ENCODE peak calls at places on chromosomes 12 and 14, in four cellular contexts. N, H, A and Y are unnamed samples.

GRCh38 chr12:4176168-4176567 is 97.4 kb upstream of the CCND2 start:
- DNase-seq in N (no peak), H (no peak), A (no peak), Y (no peak)

GRCh38 chr14:89630096-89630829 is 213.2 kb upstream of the FOXN3 start:
- DNase-seq in N (no peak), H (no peak), A (no peak), Y (no peak)

GRCh38 chr14:92659765-92660561 is 88.5 kb downstream of the LGMN start:
- DNase-seq in N (no peak), H (peak; percentile 81), A (no peak), Y (no peak)

GRCh38 chr14:93743270-93744060 is 44.8 kb downstream of the PRIMA1 start:
- DNase-seq in N (no peak), H (no peak), A (no peak), Y (no peak)

GRCh38 chr14:67461341-67461985 is 27.1 kb downstream of the TMEM229B start:
- DNase-seq in N (no peak), H (peak; percentile 86), A (no peak), Y (no peak)

GRCh38 chr12:62934799-62935674 is at the start of gene PPM1H:
- DNase-seq in N (no peak), H (peak; percentile 27), A (no peak), Y (no peak)

GRCh38 chr14:100654814-100655795 is 67.9 kb upstream of the BEGAIN start:
- DNase-seq in N (no peak), H (peak; percentile 18), A (no peak), Y (no peak)

GRCh38 chr12:93572712-93573551 is 457 bp downstream of the SOCS2 start:
- DNase-seq in N (no peak), H (peak; percentile 41), A (no peak), Y (no peak)

GRCh38 chr14:88002421-88002820 is 2.5 kb upstream of the GPR65 start:
- DNase-seq in N (no peak), H (no peak), A (no peak), Y (no peak)

GRCh38 chr14:61577506-61577931 is 117.8 kb upstream of the HIF1A start:
- DNase-seq in N (no peak), H (no peak), A (no peak), Y (no peak)

GRCh38 chr12:70812124-70812523 is 108.4 kb downstream of the PTPRR start:
- DNase-seq in N (no peak), H (peak; percentile 36), A (no peak), Y (no peak)

GRCh38 chr12:122471324-122472226 is 29.2 kb downstream of the ZCCHC8 start:
- DNase-seq in N (peak; percentile 50), H (peak; percentile 80), A (no peak), Y (peak; percentile 51)